ENCODE peak calls at places on chromosomes 4 and X, in four cellular contexts. K is IMR-90, A is neuronal stem cell, N is H9. O is an unnamed sample.

GRCh38 chr4:48785302-48785701 is 5.2 kb upstream of the FRYL start:
- DNase-seq in K (no peak), A (no peak), N (no peak), O (no peak)

GRCh38 chr4:67288964-67289363 is 256.3 kb downstream of the CENPC start:
- DNase-seq in K (no peak), A (peak), N (peak), O (peak)

GRCh38 chr4:184534511-184535391 is 60.4 kb upstream of the IRF2 start:
- DNase-seq in K (peak), A (no peak), N (no peak), O (peak)

GRCh38 chrX:41956027-41956426 is 32.7 kb upstream of the CASK start:
- DNase-seq in K (no peak), A (no peak), N (no peak), O (peak)

GRCh38 chrX:22060451-22060940 is 28.4 kb downstream of the PHEX start:
- DNase-seq in K (peak), A (no peak), N (no peak), O (no peak)

GRCh38 chrX:153569475-153569874 is 29.5 kb downstream of the CCNQ start:
- DNase-seq in K (no peak), A (no peak), N (no peak), O (no peak)

GRCh38 chr4:123994917-123995316 is 598.3 kb downstream of the SPRY1 start:
- DNase-seq in K (no peak), A (no peak), N (no peak), O (peak)

GRCh38 chrX:68710870-68711576 is 63.6 kb downstream of the STARD8 start:
- DNase-seq in K (peak), A (no peak), N (peak), O (peak)

GRCh38 chr4:1410491-1411325 is 4.5 kb upstream of the NKX1-1 start:
- DNase-seq in K (peak), A (peak), N (peak), O (peak)

GRCh38 chr4:140096921-140097320 is 57.1 kb downstream of the MAML3 start:
- DNase-seq in K (peak), A (no peak), N (no peak), O (no peak)

GRCh38 chr4:140099993-140100392 is 54.0 kb downstream of the MAML3 start:
- DNase-seq in K (peak), A (no peak), N (no peak), O (no peak)

GRCh38 chr4:140096483-140096861 is 57.5 kb downstream of the MAML3 start:
- DNase-seq in K (no peak), A (no peak), N (no peak), O (peak)

GRCh38 chr4:140097572-140097971 is 56.4 kb downstream of the MAML3 start:
- DNase-seq in K (no peak), A (no peak), N (no peak), O (no peak)

GRCh38 chr4:140098481-140099132 is 55.4 kb downstream of the MAML3 start:
- DNase-seq in K (peak), A (no peak), N (no peak), O (no peak)
- H3K4ac ChIP-seq in K (peak), A (no peak), N (no peak), O (no peak)

DNA sequence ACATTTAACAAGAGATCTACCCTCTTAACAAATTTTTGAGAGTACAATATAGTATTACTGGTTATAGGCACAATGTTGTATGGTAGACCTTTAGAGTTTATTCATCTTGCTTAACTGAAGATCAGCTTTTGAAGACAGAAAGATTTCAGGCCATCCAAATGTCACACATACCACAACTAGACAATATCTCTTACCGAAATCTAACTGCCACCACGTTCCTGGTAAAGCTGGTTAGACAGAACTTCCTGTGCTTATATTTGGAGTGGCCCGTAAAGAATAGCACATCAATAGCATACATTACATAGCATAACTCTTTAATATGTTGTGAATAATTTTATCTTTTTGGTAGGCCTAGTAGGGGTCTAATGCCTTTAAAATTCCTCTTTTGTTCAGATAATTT is 29.8 kb upstream of the ARHGEF6 start:
- DNase-seq in K (no peak), A (no peak), N (no peak), O (no peak)
- H3K27ac ChIP-seq in K (no peak), A (no peak), N (no peak), O (no peak)

GRCh38 chrX:54444752-54445151 is 4.5 kb downstream of the TSR2 start:
- DNase-seq in K (no peak), A (no peak), N (no peak), O (peak)

GRCh38 chrX:54446084-54446483 is 5.9 kb downstream of the TSR2 start:
- DNase-seq in K (no peak), A (no peak), N (peak), O (peak)

GRCh38 chrX:54435121-54435520 is 5.1 kb upstream of the TSR2 start:
- DNase-seq in K (no peak), A (no peak), N (no peak), O (no peak)

GRCh38 chrX:54442790-54443189 is 2.6 kb downstream of the TSR2 start:
- DNase-seq in K (no peak), A (no peak), N (no peak), O (no peak)

DNA sequence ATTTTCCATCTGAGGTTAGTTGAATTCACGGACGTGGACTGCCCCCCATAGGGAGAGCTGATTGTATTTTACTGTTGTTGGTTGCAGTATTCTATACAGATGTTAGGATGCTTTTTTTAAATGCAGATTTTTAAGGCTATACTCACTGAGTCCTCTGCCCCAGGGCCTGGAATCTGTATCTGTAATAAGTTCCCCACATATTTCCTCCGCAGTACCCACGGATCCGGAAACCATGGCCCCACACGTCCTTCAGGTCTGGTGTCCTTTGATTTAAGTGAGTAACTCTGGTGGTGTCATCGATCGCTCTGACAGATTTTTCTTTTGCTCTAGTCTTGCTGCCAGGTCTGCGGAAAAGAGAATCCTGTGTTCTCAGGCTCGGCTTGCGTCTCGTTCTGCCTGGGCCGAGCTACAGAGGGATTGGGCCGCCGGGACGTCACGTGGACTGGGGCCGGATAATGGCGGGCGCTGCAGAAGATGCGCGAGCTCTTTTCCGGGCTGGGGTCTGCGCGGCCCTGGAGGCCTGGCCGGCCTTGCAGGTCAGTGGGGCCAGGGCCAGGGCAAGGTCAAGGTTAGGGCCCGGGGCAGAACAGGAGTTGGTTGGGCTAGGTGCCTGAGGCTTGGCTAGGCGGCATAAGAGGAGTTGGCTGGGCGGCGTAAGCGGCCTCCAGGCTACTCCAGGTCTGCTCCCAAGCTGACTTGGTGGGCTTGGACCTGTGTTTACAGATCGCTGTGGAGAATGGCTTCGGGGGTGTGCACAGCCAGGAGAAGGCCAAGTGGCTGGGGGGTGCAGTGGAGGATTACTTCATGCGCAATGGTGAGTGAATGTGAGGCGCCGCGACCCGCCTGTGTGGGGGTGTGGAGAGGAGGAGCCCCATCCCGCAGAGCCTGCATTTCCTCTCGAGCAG is at the start of gene TSR2:
- DNase-seq in K (peak), A (peak), N (peak), O (peak)
- H3K18ac ChIP-seq in K (no peak), A (no peak), N (peak), O (peak)

GRCh38 chr4:41747230-41748055 is 1.1 kb downstream of the PHOX2B start:
- DNase-seq in K (no peak), A (peak), N (peak), O (peak)

GRCh38 chr4:41744572-41745291 is 3.8 kb downstream of the PHOX2B start:
- DNase-seq in K (no peak), A (peak), N (peak), O (no peak)

GRCh38 chr4:41746025-41746439 is 2.5 kb downstream of the PHOX2B start:
- DNase-seq in K (no peak), A (peak), N (peak), O (peak)

GRCh38 chr4:41746440-41747229 is 1.9 kb downstream of the PHOX2B start:
- DNase-seq in K (no peak), A (no peak), N (peak), O (peak)

GRCh38 chr4:41745292-41746024 is 3.1 kb downstream of the PHOX2B start:
- DNase-seq in K (no peak), A (no peak), N (peak), O (peak)
- H3K4ac ChIP-seq in K (no peak), A (no peak), N (no peak), O (no peak)

O was measured in mesendoderm.